ENCODE peak calls at places on chromosomes 7 and 10, in nine cellular contexts. G is fibroblast of lung, O is tibial artery, S is endothelial cell, L is progenitor cell of endocrine pancreas, T is mesothelial cell of epicardium, K is prostate gland, P is A673, I is WERI-Rb-1. W is an unnamed sample.

GRCh38 chr10:58797356-58797755 is 284.7 kb downstream of the BICC1 start:
- DNase-seq in G (no peak), O (no peak), S (no peak), L (no peak), T (no peak), K (no peak), P (no peak), I (no peak), W (no peak)

GRCh38 chr7:115827305-115828045 is 203.1 kb downstream of the TFEC start:
- DNase-seq in G (no peak), O (no peak), S (no peak), L (no peak), T (no peak), K (no peak), P (no peak), I (no peak), W (no peak)

GRCh38 chr10:49611166-49611814 is 1.2 kb downstream of the SLC18A3 start:
- DNase-seq in G (no peak), O (peak), S (no peak), L (no peak), T (no peak), K (no peak), P (no peak), I (no peak), W (peak)

GRCh38 chr10:130579913-130580312 is 443.7 kb downstream of the GLRX3 start:
- DNase-seq in G (no peak), O (no peak), S (no peak), L (no peak), T (no peak), K (no peak), P (no peak), I (no peak), W (no peak)

GRCh38 chr7:124777268-124777667 is 11.7 kb upstream of the GPR37 start:
- DNase-seq in G (no peak), O (no peak), S (no peak), L (no peak), T (no peak), K (no peak), P (no peak), I (no peak), W (no peak)

GRCh38 chr7:7134036-7134435 is 48.3 kb upstream of the C1GALT1 start:
- DNase-seq in G (no peak), O (no peak), S (no peak), L (no peak), T (no peak), K (no peak), P (no peak), I (no peak), W (no peak)

GRCh38 chr7:20786779-20787651 is at the start of gene SP8:
- DNase-seq in G (no peak), O (no peak), S (peak), L (no peak), T (peak), K (peak), P (peak), I (peak), W (peak)

GRCh38 chr7:30412810-30413504 is 65.6 kb downstream of the NOD1 start:
- DNase-seq in G (peak), O (no peak), S (peak), L (no peak), T (no peak), K (peak), P (peak), I (peak), W (no peak)

GRCh38 chr10:78626471-78626870 is 442.3 kb upstream of the ZMIZ1 start:
- DNase-seq in G (no peak), O (no peak), S (no peak), L (no peak), T (no peak), K (no peak), P (no peak), I (peak), W (no peak)

GRCh38 chr7:159195926-159196325 is 51.3 kb upstream of the VIPR2 start:
- DNase-seq in G (no peak), O (no peak), S (no peak), L (no peak), T (no peak), K (no peak), P (peak), I (no peak), W (no peak)

GRCh38 chr7:107167483-107168232 is 1.1 kb upstream of the HBP1 start:
- DNase-seq in G (peak), O (no peak), S (no peak), L (no peak), T (no peak), K (peak), P (peak), I (no peak), W (no peak)

GRCh38 chr7:142323706-142324105 is 65.8 kb upstream of the PRSS58 start:
- DNase-seq in G (no peak), O (no peak), S (peak), L (peak), T (no peak), K (no peak), P (peak), I (peak), W (peak)
- TF ChIP-seq CTCF in G (no peak), O (no peak), S (peak), L (peak), T (no peak), K (no peak), P (peak), I (peak), W (peak)

GRCh38 chr10:103062854-103063642 is 130.0 kb downstream of the NT5C2 start:
- DNase-seq in G (no peak), O (no peak), S (no peak), L (no peak), T (no peak), K (no peak), P (no peak), I (no peak), W (no peak)
- TF ChIP-seq CTCF in G (no peak), O (peak), S (peak), L (no peak), T (no peak), K (no peak), P (peak), I (no peak), W (no peak)

DNA sequence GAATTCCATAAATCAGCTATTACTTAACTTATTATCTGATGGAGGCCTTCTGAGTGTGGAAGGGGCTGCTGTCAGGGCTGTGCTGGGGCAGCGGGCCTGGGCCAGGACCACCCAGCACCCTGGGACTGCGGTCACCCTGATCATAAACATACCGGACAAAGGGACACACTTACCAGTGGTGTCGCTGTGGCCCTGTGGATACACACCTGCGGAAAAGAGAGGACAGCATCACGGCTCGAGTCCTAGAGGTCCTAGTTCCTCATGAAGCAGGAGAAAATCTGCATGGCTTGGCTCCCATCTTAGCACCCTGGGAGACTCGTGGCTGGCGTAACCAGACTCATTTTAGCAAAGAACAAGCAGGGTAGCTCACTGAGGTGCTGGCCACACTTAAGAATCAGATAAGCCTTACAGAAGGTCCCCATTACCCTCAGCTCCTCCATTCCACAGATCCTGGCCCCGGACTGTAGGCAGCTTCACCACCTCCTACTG is 17.7 kb downstream of the IL15RA start:
- DNase-seq in G (no peak), O (no peak), S (no peak), L (no peak), T (no peak), K (no peak), P (no peak), I (no peak), W (no peak)
- TF ChIP-seq CTCF in G (no peak), O (no peak), S (no peak), L (no peak), T (no peak), K (no peak), P (no peak), I (peak), W (no peak)

DNA sequence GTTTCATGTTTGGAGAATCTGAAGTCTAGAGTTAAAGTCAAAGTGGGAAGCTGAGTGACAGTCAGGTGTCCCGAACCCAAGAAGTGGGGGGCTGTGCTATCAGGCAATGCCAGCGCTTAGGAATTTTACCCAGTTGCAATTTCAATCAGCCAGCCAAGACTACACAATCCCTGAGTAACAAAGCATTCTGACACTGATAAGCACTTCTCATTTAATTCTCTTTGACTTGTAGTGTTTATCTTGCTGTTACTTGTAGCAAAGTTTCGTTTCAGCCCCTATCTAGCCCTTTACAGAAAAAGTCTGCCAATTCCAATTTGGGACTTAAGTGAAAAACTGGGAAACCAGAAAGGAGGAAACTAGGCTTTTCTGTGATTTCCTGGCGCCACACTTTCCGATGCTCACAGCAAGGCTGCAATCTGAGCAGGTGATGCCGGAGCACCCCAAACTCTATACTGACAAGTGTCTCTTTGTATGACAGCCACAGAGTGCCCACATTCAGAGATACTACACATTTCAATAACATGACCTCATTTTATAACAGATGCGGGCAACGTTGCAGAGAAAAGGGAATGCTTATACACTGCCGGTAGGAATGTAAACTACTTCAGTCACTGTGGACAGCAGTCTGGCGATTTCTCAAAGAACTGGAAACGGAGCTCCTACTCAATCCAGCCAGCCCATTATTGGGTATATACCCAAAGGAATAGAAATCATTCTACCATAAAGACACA is 61.0 kb downstream of the ITIH5 start:
- DNase-seq in G (peak), O (no peak), S (no peak), L (no peak), T (no peak), K (no peak), P (no peak), I (no peak), W (no peak)
- TF ChIP-seq CTCF in G (peak), O (no peak), S (no peak), L (no peak), T (no peak), K (no peak), P (no peak), I (no peak), W (no peak)

GRCh38 chr7:14734839-14735321 is 167.7 kb downstream of the DGKB start:
- DNase-seq in G (no peak), O (no peak), S (peak), L (peak), T (no peak), K (no peak), P (peak), I (peak), W (peak)
- TF ChIP-seq CTCF in G (peak), O (no peak), S (peak), L (peak), T (no peak), K (no peak), P (peak), I (peak), W (peak)

W was measured in glutamatergic neuron.